ENCODE peak calls at places on chromosome 15, in six cellular contexts. P is G401; T is choroid plexus epithelial cell; U is activated CD4-positive, alpha-beta T cell treated with anti-CD3 and anti-CD28 coated beads for 24 hours; N is HEK293T; L is adrenal gland. R is an unnamed sample.

GRCh38 chr15:37099321-37100108 is 834 bp downstream of the MEIS2 start:
- DNase-seq in T (peak; percentile 56), P (peak; percentile 49), L (peak; percentile 77), N (no peak), U (no peak), R (peak; percentile 31)

GRCh38 chr15:33988384-33988783 is 20.1 kb downstream of the CHRM5 start:
- DNase-seq in T (peak; percentile 46), U (no peak), P (no peak), L (no peak), N (no peak), R (no peak)

GRCh38 chr15:62472616-62473299 is 307.7 kb upstream of the C2CD4B start:
- DNase-seq in U (no peak), N (peak; percentile 9), T (no peak), L (no peak), P (no peak), R (no peak)

GRCh38 chr15:80609512-80609946 is 85.6 kb upstream of the ABHD17C start:
- DNase-seq in N (no peak), U (no peak), L (no peak), P (no peak), T (no peak), R (peak; percentile 55)

GRCh38 chr15:87623832-87624231 is 632.7 kb downstream of the NTRK3 start:
- DNase-seq in P (no peak), L (no peak), U (no peak), N (no peak), T (no peak), R (no peak)

GRCh38 chr15:41546846-41547786 is 3.1 kb upstream of the RPAP1 start:
- DNase-seq in T (peak; percentile 28), P (no peak), N (no peak), L (peak; percentile 76), U (no peak), R (peak; percentile 25)

GRCh38 chr15:101404245-101404644 is 85.3 kb downstream of the PCSK6 start:
- DNase-seq in L (no peak), T (no peak), N (no peak), P (no peak), U (no peak), R (no peak)

GRCh38 chr15:38861108-38861507 is 296.5 kb upstream of the RASGRP1 start:
- DNase-seq in L (no peak), U (no peak), T (no peak), N (no peak), P (no peak), R (no peak)

GRCh38 chr15:42014406-42014805 is 6.4 kb downstream of the PLA2G4E start:
- DNase-seq in L (no peak), U (no peak), P (no peak), N (no peak), T (no peak), R (no peak)

GRCh38 chr15:66659384-66659783 is 42.7 kb upstream of the SMAD6 start:
- DNase-seq in P (no peak), N (no peak), U (no peak), L (no peak), T (no peak), R (no peak)